ENCODE peak calls at places on chromosome 17, in four cellular contexts. A is heart left ventricle; Z is lower lobe of right lung; E is CD4-positive, CD25-positive, alpha-beta regulatory T cell. N is an unnamed sample. For H3K36me3 and H3K4me1, the result is how much of the 10 kb centered on the place peaks cover.

GRCh38 chr17:66373944-66374817 is 71.8 kb downstream of the PRKCA start:
- DNase-seq in A (peak), Z (no peak), E (peak), N (no peak)

GRCh38 chr17:68711858-68712257 is 110.7 kb upstream of the FAM20A start:
- DNase-seq in A (no peak), Z (no peak), E (no peak), N (no peak)

GRCh38 chr17:4003131-4003500 is 38.9 kb upstream of the ATP2A3 start:
- DNase-seq in A (no peak), Z (no peak), E (no peak), N (no peak)

GRCh38 chr17:45432405-45433113 is at the start of gene ARHGAP27:
- DNase-seq in A (peak), Z (peak), E (no peak), N (peak)

GRCh38 chr17:36183811-36184765 is 7.7 kb upstream of the TBC1D3B start:
- DNase-seq in A (no peak), Z (no peak), E (no peak), N (no peak)

GRCh38 chr17:60300949-60301348 is 91.0 kb downstream of the USP32 start:
- DNase-seq in A (no peak), Z (no peak), E (no peak), N (no peak)

GRCh38 chr17:50923611-50924010 is 57.5 kb upstream of the TOB1 start:
- DNase-seq in A (no peak), Z (no peak), E (no peak), N (no peak)

GRCh38 chr17:37485938-37486570 is 3.6 kb upstream of the DUSP14 start:
- DNase-seq in A (no peak), Z (no peak), E (no peak), N (no peak)

GRCh38 chr17:28645576-28645939 is 600 bp upstream of the BLTP2 start:
- DNase-seq in A (no peak), Z (no peak), E (no peak), N (peak)

GRCh38 chr17:68771867-68772515 is 170.8 kb upstream of the FAM20A start:
- DNase-seq in A (no peak), Z (no peak), E (no peak), N (peak)

GRCh38 chr17:1413281-1413791 is 13.3 kb upstream of the YWHAE start:
- DNase-seq in A (peak), Z (peak), E (no peak), N (peak)

GRCh38 chr17:56593073-56593740 is at the start of gene NOG:
- DNase-seq in A (peak), Z (peak), E (peak), N (peak)

GRCh38 chr17:8079291-8080207 is 8.0 kb downstream of the ALOX12B start:
- DNase-seq in A (peak), Z (peak), E (peak), N (peak)

GRCh38 chr17:31509095-31509804 is 117.8 kb downstream of the RAB11FIP4 start:
- DNase-seq in A (no peak), Z (no peak), E (no peak), N (no peak)

GRCh38 chr17:10727192-10727591 is 2.6 kb downstream of the TMEM220 start:
- DNase-seq in A (no peak), Z (no peak), E (no peak), N (no peak)

GRCh38 chr17:17215575-17215974 is 9.4 kb upstream of the PLD6 start:
- DNase-seq in A (no peak), Z (no peak), E (no peak), N (no peak)

GRCh38 chr17:5122586-5123342 is 6.9 kb downstream of the USP6 start:
- DNase-seq in A (peak), Z (peak), E (no peak), N (peak)

GRCh38 chr17:64252831-64253230 is 10.2 kb downstream of the TEX2 start:
- DNase-seq in A (no peak), Z (no peak), E (no peak), N (no peak)

GRCh38 chr17:8803531-8804416 is 4.6 kb upstream of the MFSD6L start:
- DNase-seq in A (no peak), Z (no peak), E (no peak), N (no peak)

GRCh38 chr17:59355030-59355694 is 23.7 kb downstream of the YPEL2 start:
- DNase-seq in A (no peak), Z (no peak), E (no peak), N (no peak)

GRCh38 chr17:57925361-57925990 is 29.7 kb downstream of the CUEDC1 start:
- DNase-seq in A (no peak), Z (no peak), E (no peak), N (no peak)

GRCh38 chr17:5019475-5019956 is 15.7 kb downstream of the SLC52A1 start:
- DNase-seq in A (no peak), Z (no peak), E (peak), N (no peak)

GRCh38 chr17:28896491-28896883 is 1.0 kb downstream of the FLOT2 start:
- DNase-seq in A (no peak), Z (no peak), E (no peak), N (no peak)

GRCh38 chr17:42761638-42762037 is 611 bp downstream of the RAMP2 start:
- DNase-seq in A (no peak), Z (no peak), E (no peak), N (no peak)
- H3K4me3 ChIP-seq in A (peak), Z (peak), E (no peak), N (peak)

GRCh38 chr17:82271401-82271800 is 2.1 kb downstream of the CSNK1D start:
- DNase-seq in A (no peak), Z (no peak), E (no peak), N (no peak)

GRCh38 chr17:82269138-82269881 is 4.2 kb downstream of the CSNK1D start:
- DNase-seq in A (no peak), Z (no peak), E (no peak), N (no peak)

GRCh38 chr17:82269882-82270500 is 3.5 kb downstream of the CSNK1D start:
- DNase-seq in A (no peak), Z (no peak), E (no peak), N (no peak)

GRCh38 chr17:82272495-82273326 is 789 bp downstream of the CSNK1D start:
- DNase-seq in A (peak), Z (peak), E (peak), N (peak)

GRCh38 chr17:82270651-82271050 is 2.8 kb downstream of the CSNK1D start:
- DNase-seq in A (no peak), Z (no peak), E (no peak), N (no peak)
- H3K36me3 ChIP-seq in A (under half), Z (half or more), E (under half), N (half or more)

DNA sequence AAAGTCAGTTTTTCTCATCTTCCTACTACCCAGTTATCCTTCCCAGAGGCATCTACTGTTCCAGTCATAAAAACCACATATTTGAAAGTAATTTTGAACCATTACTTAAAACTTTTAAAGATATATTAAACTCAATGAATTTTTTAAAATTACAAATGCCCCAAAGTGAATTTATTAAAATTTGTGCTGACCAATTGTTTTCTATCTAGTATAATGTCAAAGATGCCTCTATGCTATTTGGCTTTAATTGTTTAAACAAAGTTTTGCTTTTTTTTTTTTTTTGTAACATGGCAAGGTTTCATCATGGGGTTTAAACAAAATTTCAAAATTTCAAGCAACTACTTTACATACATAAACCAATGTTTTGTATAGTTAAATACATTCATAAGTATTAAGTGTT is 60.7 kb downstream of the FBXL20 start:
- DNase-seq in A (no peak), Z (no peak), E (no peak), N (no peak)
- H3K4me1 ChIP-seq in A (under half), Z (under half), E (under half), N (under half)

GRCh38 chr17:74455025-74455585 is 11.3 kb upstream of the CD300A start:
- DNase-seq in A (peak), Z (no peak), E (no peak), N (no peak)

GRCh38 chr17:74459622-74460021 is 6.8 kb upstream of the CD300A start:
- DNase-seq in A (no peak), Z (no peak), E (no peak), N (no peak)

GRCh38 chr17:74457820-74458166 is 8.6 kb upstream of the CD300A start:
- DNase-seq in A (no peak), Z (no peak), E (no peak), N (no peak)

GRCh38 chr17:74458835-74459234 is 7.6 kb upstream of the CD300A start:
- DNase-seq in A (no peak), Z (no peak), E (no peak), N (no peak)

DNA sequence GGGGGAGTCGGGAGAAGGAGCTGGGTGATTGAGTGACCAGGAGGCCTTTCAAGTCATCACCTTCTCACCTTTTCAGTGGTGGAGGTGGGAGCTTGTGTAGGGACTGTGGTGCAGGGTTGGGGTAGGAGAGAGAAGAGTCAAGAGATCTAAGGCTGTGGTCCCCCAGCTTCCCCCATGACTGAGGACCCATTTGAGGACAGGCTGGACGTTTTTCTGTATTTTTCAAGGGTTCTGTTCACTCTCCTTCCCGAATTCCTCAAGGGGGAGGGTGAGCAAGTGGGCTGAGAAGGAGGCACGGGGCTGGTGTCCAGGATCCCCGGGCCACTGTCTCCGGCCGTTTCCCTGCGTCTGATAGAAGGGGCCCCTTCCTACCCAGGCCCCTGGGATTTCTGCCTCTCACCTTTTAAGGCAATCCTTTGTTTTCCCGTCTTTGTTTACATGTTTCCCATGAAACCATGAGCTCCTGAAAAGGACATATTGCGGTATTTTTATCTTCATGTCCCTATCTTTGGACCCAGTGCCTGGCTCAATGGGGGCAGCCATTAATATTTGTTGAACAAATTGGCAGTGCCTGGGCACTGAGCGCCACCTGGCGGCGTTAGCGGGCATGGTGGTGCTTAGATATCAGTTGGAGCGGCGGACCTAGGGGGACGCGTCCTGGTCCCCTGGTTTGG is 9.2 kb upstream of the CD300A start:
- DNase-seq in A (peak), Z (peak), E (peak), N (peak)
- H3K4me3 ChIP-seq in A (no peak), Z (no peak), E (no peak), N (no peak)

DNA sequence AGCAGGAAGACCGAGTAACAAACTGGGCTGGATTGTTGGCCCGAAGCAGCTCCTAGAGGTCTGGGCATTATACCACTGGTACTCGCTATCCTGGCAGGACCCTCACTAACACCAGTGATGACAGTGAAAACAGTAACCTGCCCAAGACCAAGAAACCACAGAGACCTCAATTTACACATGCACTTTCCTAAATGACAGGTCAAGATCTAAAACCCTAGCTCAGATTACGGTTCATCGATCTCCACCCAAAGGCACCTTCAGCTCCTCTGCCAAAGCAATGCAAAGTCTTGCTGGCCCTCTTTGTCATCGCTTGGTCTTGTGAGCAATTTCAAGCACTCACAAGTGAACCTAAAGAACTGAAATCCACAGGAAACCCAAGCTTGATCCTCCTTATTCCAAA is 1.5 kb downstream of the PIP4K2B start:
- DNase-seq in A (no peak), Z (no peak), E (no peak), N (no peak)
- H3K36me3 ChIP-seq in A (under half), Z (under half), E (under half), N (under half)

GRCh38 chr17:42131232-42131631 is 8.6 kb downstream of the HSPB9 start:
- DNase-seq in A (no peak), Z (no peak), E (no peak), N (no peak)

GRCh38 chr17:42126836-42127235 is 4.2 kb downstream of the HSPB9 start:
- DNase-seq in A (no peak), Z (no peak), E (no peak), N (no peak)

GRCh38 chr17:42127414-42127813 is 4.8 kb downstream of the HSPB9 start:
- DNase-seq in A (no peak), Z (no peak), E (no peak), N (no peak)

GRCh38 chr17:42130310-42130936 is 7.8 kb downstream of the HSPB9 start:
- DNase-seq in A (no peak), Z (no peak), E (no peak), N (no peak)

GRCh38 chr17:42129109-42129837 is 6.7 kb downstream of the HSPB9 start:
- DNase-seq in A (no peak), Z (no peak), E (no peak), N (no peak)
- H3K4me1 ChIP-seq in A (half or more), Z (half or more), E (under half), N (under half)

DNA sequence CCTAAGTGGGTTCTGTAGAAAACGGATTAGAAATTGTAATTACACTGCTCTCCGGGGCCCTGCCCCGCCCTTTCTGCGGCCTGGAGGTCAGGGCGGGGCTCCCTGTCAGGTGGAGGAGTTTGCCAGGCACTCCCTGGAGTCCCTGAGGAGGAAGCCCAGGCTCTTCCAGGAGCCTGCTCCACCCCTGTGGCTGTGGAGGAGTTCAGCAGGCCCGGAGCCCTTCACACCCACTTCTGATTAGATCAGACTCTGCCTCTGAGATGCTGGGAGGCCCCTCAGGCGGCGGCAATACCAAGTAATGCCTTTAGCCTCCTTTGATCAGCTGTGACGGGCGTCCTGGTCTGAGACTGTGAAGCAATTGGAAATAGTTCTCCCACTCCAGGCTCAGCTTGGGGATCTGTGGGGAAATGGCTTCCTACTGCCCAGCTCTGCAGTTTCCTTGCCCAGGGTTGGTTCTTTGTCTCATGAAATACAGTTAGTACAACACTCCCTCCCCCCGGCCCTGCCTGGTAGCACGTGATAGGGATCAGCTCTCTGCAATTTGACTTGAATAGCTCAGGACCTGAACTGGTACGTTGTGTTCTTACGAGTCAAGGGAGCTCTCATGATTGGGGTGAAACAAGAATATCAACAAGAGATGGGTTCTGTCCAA is 22.3 kb downstream of the BAIAP2 start:
- DNase-seq in A (peak), Z (peak), E (no peak), N (peak)
- H3K4me3 ChIP-seq in A (no peak), Z (no peak), E (no peak), N (no peak)

GRCh38 chr17:6578491-6578890 is 22.1 kb upstream of the PITPNM3 start:
- DNase-seq in A (no peak), Z (no peak), E (no peak), N (no peak)
- H3K36me3 ChIP-seq in A (under half), Z (under half), E (under half), N (under half)

GRCh38 chr17:71553381-71553780 is 567.4 kb upstream of the SOX9 start:
- DNase-seq in A (no peak), Z (no peak), E (no peak), N (no peak)

GRCh38 chr17:71550675-71551074 is 570.1 kb upstream of the SOX9 start:
- DNase-seq in A (no peak), Z (no peak), E (no peak), N (no peak)

GRCh38 chr17:71546369-71546864 is 574.4 kb upstream of the SOX9 start:
- DNase-seq in A (no peak), Z (no peak), E (no peak), N (no peak)

GRCh38 chr17:71547904-71548303 is 572.9 kb upstream of the SOX9 start:
- DNase-seq in A (no peak), Z (no peak), E (no peak), N (no peak)

DNA sequence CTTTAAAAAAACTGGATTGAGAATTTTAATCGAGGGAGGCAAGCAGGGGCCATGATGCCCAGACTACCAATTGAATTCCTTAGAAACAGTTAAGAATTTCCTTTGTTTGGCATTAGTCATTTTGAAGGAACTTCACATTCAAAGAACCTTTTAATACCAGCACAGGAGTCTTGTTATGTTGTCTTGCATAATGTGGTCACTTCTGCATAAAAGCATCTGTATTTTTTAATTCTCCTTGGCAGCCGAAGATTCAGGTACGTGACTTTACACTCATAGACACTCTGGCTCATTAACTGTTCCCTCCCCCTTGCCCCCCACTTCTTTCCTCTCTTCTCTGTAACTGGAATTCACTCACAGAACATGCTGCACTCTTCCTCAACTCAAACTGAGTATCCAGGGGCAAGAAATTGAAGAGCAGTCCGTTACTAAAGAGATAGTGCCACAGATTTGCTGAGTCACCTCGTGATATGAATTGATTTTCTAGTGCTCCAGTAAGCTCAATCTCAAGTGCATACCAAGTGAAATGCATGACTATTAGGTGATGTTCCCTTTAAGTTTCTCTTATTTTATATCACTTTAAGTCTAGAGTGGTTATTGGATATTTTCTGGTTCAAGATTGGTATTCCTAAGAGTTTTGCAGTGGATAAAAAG is 572.2 kb upstream of the SOX9 start:
- DNase-seq in A (no peak), Z (no peak), E (no peak), N (no peak)
- H3K4me1 ChIP-seq in A (under half), Z (under half), E (under half), N (under half)

DNA sequence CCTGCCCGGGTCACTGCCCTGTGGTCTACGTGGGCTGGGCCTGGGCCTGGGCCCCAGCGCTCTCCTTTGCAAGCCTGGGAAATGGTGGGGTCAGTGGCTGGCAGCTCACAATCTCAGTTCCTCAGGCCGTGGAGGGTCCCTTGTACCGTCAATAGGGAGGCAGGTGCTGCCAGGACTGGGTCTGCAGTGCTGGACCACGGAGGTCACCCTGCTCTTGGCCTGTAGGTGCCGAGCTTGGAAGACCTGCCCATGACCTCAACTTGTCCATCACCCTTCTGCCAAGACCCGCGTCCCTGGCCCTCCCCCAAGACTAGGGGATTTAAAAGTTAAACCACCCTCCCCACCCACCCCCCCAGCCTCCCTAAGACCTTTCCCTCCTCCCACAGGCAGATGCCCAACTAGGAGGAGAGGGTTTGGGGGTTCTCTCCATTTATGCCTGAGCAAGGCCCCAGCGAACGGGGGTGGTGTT is 2.5 kb downstream of the TBX2 start:
- DNase-seq in A (no peak), Z (no peak), E (no peak), N (no peak)
- H3K4me3 ChIP-seq in A (peak), Z (peak), E (no peak), N (no peak)